ENCODE peak calls at places on chromosomes 16 and 17, in eight cellular contexts. One of them, this sample, is unnamed.

GRCh38 chr16:47519996-47520679 is 59.0 kb downstream of the PHKB start:
- DNase-seq in neural progenitor cell: no peak
- DNase-seq in OCI-LY7: no peak
- DNase-seq in mesenchymal stem cell: no peak
- DNase-seq in neuronal stem cell: no peak
- DNase-seq in IMR-90: no peak
- DNase-seq in hepatocyte: no peak
- DNase-seq in MM.1S: no peak
- DNase-seq in this sample: no peak

GRCh38 chr17:61267847-61268246 is 131.8 kb upstream of the TBX2 start:
- DNase-seq in neural progenitor cell: no peak
- DNase-seq in OCI-LY7: no peak
- DNase-seq in mesenchymal stem cell: no peak
- DNase-seq in neuronal stem cell: no peak
- DNase-seq in IMR-90: no peak
- DNase-seq in hepatocyte: no peak
- DNase-seq in MM.1S: no peak
- DNase-seq in this sample: no peak

GRCh38 chr17:2170023-2170422 is 115.1 kb downstream of the HIC1 start:
- DNase-seq in neural progenitor cell: peak
- DNase-seq in OCI-LY7: peak
- DNase-seq in mesenchymal stem cell: no peak
- DNase-seq in neuronal stem cell: no peak
- DNase-seq in IMR-90: no peak
- DNase-seq in hepatocyte: no peak
- DNase-seq in MM.1S: peak
- DNase-seq in this sample: no peak

GRCh38 chr17:48054238-48055185 is 6.4 kb downstream of the NFE2L1 start:
- DNase-seq in neural progenitor cell: peak
- DNase-seq in OCI-LY7: no peak
- DNase-seq in mesenchymal stem cell: peak
- DNase-seq in neuronal stem cell: peak
- DNase-seq in IMR-90: peak
- DNase-seq in hepatocyte: peak
- DNase-seq in MM.1S: no peak
- DNase-seq in this sample: peak

GRCh38 chr17:8741366-8741765 is 3.3 kb downstream of the CCDC42 start:
- DNase-seq in neural progenitor cell: no peak
- DNase-seq in OCI-LY7: no peak
- DNase-seq in mesenchymal stem cell: no peak
- DNase-seq in neuronal stem cell: no peak
- DNase-seq in IMR-90: no peak
- DNase-seq in hepatocyte: no peak
- DNase-seq in MM.1S: no peak
- DNase-seq in this sample: no peak

GRCh38 chr16:27332105-27332504 is 18.3 kb downstream of the IL4R start:
- DNase-seq in neural progenitor cell: no peak
- DNase-seq in OCI-LY7: no peak
- DNase-seq in mesenchymal stem cell: no peak
- DNase-seq in neuronal stem cell: no peak
- DNase-seq in IMR-90: no peak
- DNase-seq in hepatocyte: no peak
- DNase-seq in MM.1S: no peak
- DNase-seq in this sample: no peak

GRCh38 chr17:70060415-70060814 is 14.6 kb upstream of the KCNJ16 start:
- DNase-seq in neural progenitor cell: no peak
- DNase-seq in OCI-LY7: no peak
- DNase-seq in mesenchymal stem cell: no peak
- DNase-seq in neuronal stem cell: no peak
- DNase-seq in IMR-90: peak
- DNase-seq in hepatocyte: no peak
- DNase-seq in MM.1S: no peak
- DNase-seq in this sample: no peak

GRCh38 chr16:62041401-62041800 is 5.2 kb upstream of the CDH8 start:
- DNase-seq in neural progenitor cell: peak
- DNase-seq in OCI-LY7: peak
- DNase-seq in mesenchymal stem cell: peak
- DNase-seq in neuronal stem cell: no peak
- DNase-seq in IMR-90: no peak
- DNase-seq in hepatocyte: peak
- DNase-seq in MM.1S: no peak
- DNase-seq in this sample: no peak

GRCh38 chr17:36705651-36706436 is 104.5 kb downstream of the MRM1 start:
- DNase-seq in neural progenitor cell: peak
- DNase-seq in OCI-LY7: peak
- DNase-seq in mesenchymal stem cell: peak
- DNase-seq in neuronal stem cell: no peak
- DNase-seq in IMR-90: peak
- DNase-seq in hepatocyte: peak
- DNase-seq in MM.1S: peak
- DNase-seq in this sample: no peak

GRCh38 chr17:17493249-17493985 is 2.8 kb downstream of the RASD1 start:
- DNase-seq in neural progenitor cell: peak
- DNase-seq in OCI-LY7: no peak
- DNase-seq in mesenchymal stem cell: no peak
- DNase-seq in neuronal stem cell: no peak
- DNase-seq in IMR-90: no peak
- DNase-seq in hepatocyte: no peak
- DNase-seq in MM.1S: no peak
- DNase-seq in this sample: no peak

GRCh38 chr17:57577751-57578607 is 167.1 kb downstream of the CCDC182 start:
- DNase-seq in neural progenitor cell: peak
- DNase-seq in OCI-LY7: no peak
- DNase-seq in mesenchymal stem cell: peak
- DNase-seq in neuronal stem cell: peak
- DNase-seq in IMR-90: peak
- DNase-seq in hepatocyte: peak
- DNase-seq in MM.1S: no peak
- DNase-seq in this sample: no peak

GRCh38 chr16:15521390-15521757 is 87.0 kb downstream of the BMERB1 start:
- DNase-seq in neural progenitor cell: no peak
- DNase-seq in OCI-LY7: no peak
- DNase-seq in mesenchymal stem cell: peak
- DNase-seq in neuronal stem cell: no peak
- DNase-seq in IMR-90: no peak
- DNase-seq in hepatocyte: no peak
- DNase-seq in MM.1S: no peak
- DNase-seq in this sample: no peak

GRCh38 chr17:65572581-65573282 is 11.3 kb upstream of the AXIN2 start:
- DNase-seq in neural progenitor cell: peak
- DNase-seq in OCI-LY7: no peak
- DNase-seq in mesenchymal stem cell: no peak
- DNase-seq in neuronal stem cell: no peak
- DNase-seq in IMR-90: no peak
- DNase-seq in hepatocyte: no peak
- DNase-seq in MM.1S: no peak
- DNase-seq in this sample: no peak

GRCh38 chr17:16470302-16470701 is 21.7 kb downstream of the LRRC75A start:
- DNase-seq in neural progenitor cell: no peak
- DNase-seq in OCI-LY7: no peak
- DNase-seq in mesenchymal stem cell: no peak
- DNase-seq in neuronal stem cell: no peak
- DNase-seq in IMR-90: no peak
- DNase-seq in hepatocyte: no peak
- DNase-seq in MM.1S: no peak
- DNase-seq in this sample: no peak

GRCh38 chr17:3768786-3769185 is 32.2 kb downstream of the ITGAE start:
- DNase-seq in neural progenitor cell: no peak
- DNase-seq in OCI-LY7: no peak
- DNase-seq in mesenchymal stem cell: no peak
- DNase-seq in neuronal stem cell: no peak
- DNase-seq in IMR-90: no peak
- DNase-seq in hepatocyte: no peak
- DNase-seq in MM.1S: no peak
- DNase-seq in this sample: no peak

GRCh38 chr17:77963441-77963840 is 4.9 kb downstream of the TNRC6C start:
- DNase-seq in neural progenitor cell: peak
- DNase-seq in OCI-LY7: no peak
- DNase-seq in mesenchymal stem cell: peak
- DNase-seq in neuronal stem cell: peak
- DNase-seq in IMR-90: peak
- DNase-seq in hepatocyte: peak
- DNase-seq in MM.1S: no peak
- DNase-seq in this sample: no peak

GRCh38 chr16:66728117-66728787 is 23.2 kb downstream of the DYNC1LI2 start:
- DNase-seq in neural progenitor cell: peak
- DNase-seq in OCI-LY7: peak
- DNase-seq in mesenchymal stem cell: peak
- DNase-seq in neuronal stem cell: no peak
- DNase-seq in IMR-90: peak
- DNase-seq in hepatocyte: peak
- DNase-seq in MM.1S: peak
- DNase-seq in this sample: no peak

GRCh38 chr17:76869209-76869877 is 1.1 kb downstream of the MGAT5B start:
- DNase-seq in neural progenitor cell: peak
- DNase-seq in OCI-LY7: no peak
- DNase-seq in mesenchymal stem cell: no peak
- DNase-seq in neuronal stem cell: no peak
- DNase-seq in IMR-90: no peak
- DNase-seq in hepatocyte: no peak
- DNase-seq in MM.1S: no peak
- DNase-seq in this sample: no peak

GRCh38 chr17:81701288-81702071 is 1.7 kb upstream of the MRPL12 start:
- DNase-seq in neural progenitor cell: no peak
- DNase-seq in OCI-LY7: peak
- DNase-seq in mesenchymal stem cell: peak
- DNase-seq in neuronal stem cell: no peak
- DNase-seq in IMR-90: no peak
- DNase-seq in hepatocyte: peak
- DNase-seq in MM.1S: peak
- DNase-seq in this sample: no peak

GRCh38 chr16:6170022-6170421 is 1072.4 kb upstream of the EEF2KMT start:
- DNase-seq in neural progenitor cell: no peak
- DNase-seq in OCI-LY7: no peak
- DNase-seq in mesenchymal stem cell: no peak
- DNase-seq in neuronal stem cell: no peak
- DNase-seq in IMR-90: no peak
- DNase-seq in hepatocyte: no peak
- DNase-seq in MM.1S: no peak
- DNase-seq in this sample: no peak

GRCh38 chr16:83995756-83996155 is 27.7 kb downstream of the NECAB2 start:
- DNase-seq in neural progenitor cell: peak
- DNase-seq in OCI-LY7: no peak
- DNase-seq in mesenchymal stem cell: no peak
- DNase-seq in neuronal stem cell: peak
- DNase-seq in IMR-90: peak
- DNase-seq in hepatocyte: peak
- DNase-seq in MM.1S: no peak
- DNase-seq in this sample: no peak

GRCh38 chr17:31654936-31655335 is 204.1 kb downstream of the COPRS start:
- DNase-seq in neural progenitor cell: no peak
- DNase-seq in OCI-LY7: no peak
- DNase-seq in mesenchymal stem cell: no peak
- DNase-seq in neuronal stem cell: no peak
- DNase-seq in IMR-90: peak
- DNase-seq in hepatocyte: no peak
- DNase-seq in MM.1S: no peak
- DNase-seq in this sample: peak

GRCh38 chr17:73163043-73163442 is 1.8 kb upstream of the SSTR2 start:
- DNase-seq in neural progenitor cell: no peak
- DNase-seq in OCI-LY7: no peak
- DNase-seq in mesenchymal stem cell: no peak
- DNase-seq in neuronal stem cell: no peak
- DNase-seq in IMR-90: no peak
- DNase-seq in hepatocyte: no peak
- DNase-seq in MM.1S: no peak
- DNase-seq in this sample: no peak

GRCh38 chr17:61139219-61139618 is 260.4 kb upstream of the TBX2 start:
- DNase-seq in neural progenitor cell: no peak
- DNase-seq in OCI-LY7: peak
- DNase-seq in mesenchymal stem cell: peak
- DNase-seq in neuronal stem cell: no peak
- DNase-seq in IMR-90: peak
- DNase-seq in hepatocyte: no peak
- DNase-seq in MM.1S: peak
- DNase-seq in this sample: no peak

GRCh38 chr17:64146418-64147109 is 16.6 kb upstream of the ERN1 start:
- DNase-seq in neural progenitor cell: peak
- DNase-seq in OCI-LY7: peak
- DNase-seq in mesenchymal stem cell: peak
- DNase-seq in neuronal stem cell: no peak
- DNase-seq in IMR-90: peak
- DNase-seq in hepatocyte: peak
- DNase-seq in MM.1S: peak
- DNase-seq in this sample: no peak

DNA sequence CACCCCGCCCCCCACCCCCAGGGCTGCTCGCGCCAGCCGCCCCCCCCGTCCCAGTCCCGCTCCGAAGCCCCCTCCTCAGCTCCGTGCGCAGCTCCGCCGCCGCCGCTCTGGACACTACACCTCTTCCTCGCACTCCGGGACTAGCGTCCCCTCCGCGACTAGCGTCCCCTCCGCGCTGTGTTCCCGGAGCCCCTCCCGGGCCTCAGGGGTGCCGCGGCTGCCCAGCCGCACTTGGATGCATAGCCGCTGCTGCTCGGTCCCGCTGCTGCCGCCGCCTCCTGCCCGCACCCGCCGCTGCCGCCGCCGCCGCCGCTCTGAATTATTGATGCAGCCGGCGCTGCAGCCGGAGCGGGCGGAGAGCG is at the start of gene CBLN1:
- DNase-seq in neural progenitor cell: no peak
- DNase-seq in OCI-LY7: no peak
- DNase-seq in mesenchymal stem cell: no peak
- DNase-seq in neuronal stem cell: no peak
- DNase-seq in IMR-90: no peak
- DNase-seq in hepatocyte: no peak
- DNase-seq in MM.1S: no peak
- DNase-seq in this sample: no peak
- H2AFZ ChIP-seq in neural progenitor cell: peak
- H2AFZ ChIP-seq in OCI-LY7: peak
- H2AFZ ChIP-seq in mesenchymal stem cell: peak
- H2AFZ ChIP-seq in neuronal stem cell: peak
- H2AFZ ChIP-seq in IMR-90: peak
- H2AFZ ChIP-seq in hepatocyte: peak
- H2AFZ ChIP-seq in MM.1S: peak
- H2AFZ ChIP-seq in this sample: no peak

GRCh38 chr16:82967424-82967823 is 340.7 kb downstream of the CDH13 start:
- DNase-seq in neural progenitor cell: no peak
- DNase-seq in OCI-LY7: no peak
- DNase-seq in mesenchymal stem cell: no peak
- DNase-seq in neuronal stem cell: no peak
- DNase-seq in IMR-90: no peak
- DNase-seq in hepatocyte: no peak
- DNase-seq in MM.1S: no peak
- DNase-seq in this sample: no peak
- H2AFZ ChIP-seq in neural progenitor cell: no peak
- H2AFZ ChIP-seq in OCI-LY7: no peak
- H2AFZ ChIP-seq in mesenchymal stem cell: no peak
- H2AFZ ChIP-seq in neuronal stem cell: no peak
- H2AFZ ChIP-seq in IMR-90: no peak
- H2AFZ ChIP-seq in hepatocyte: no peak
- H2AFZ ChIP-seq in MM.1S: no peak
- H2AFZ ChIP-seq in this sample: no peak

GRCh38 chr17:708132-708531 is 6.5 kb downstream of the VPS53 start:
- DNase-seq in neural progenitor cell: no peak
- DNase-seq in OCI-LY7: no peak
- DNase-seq in mesenchymal stem cell: no peak
- DNase-seq in neuronal stem cell: no peak
- DNase-seq in IMR-90: no peak
- DNase-seq in hepatocyte: no peak
- DNase-seq in MM.1S: peak
- DNase-seq in this sample: no peak
- H2AFZ ChIP-seq in neural progenitor cell: no peak
- H2AFZ ChIP-seq in OCI-LY7: no peak
- H2AFZ ChIP-seq in mesenchymal stem cell: no peak
- H2AFZ ChIP-seq in neuronal stem cell: no peak
- H2AFZ ChIP-seq in IMR-90: no peak
- H2AFZ ChIP-seq in hepatocyte: no peak
- H2AFZ ChIP-seq in MM.1S: no peak
- H2AFZ ChIP-seq in this sample: no peak

GRCh38 chr17:28372203-28372944 is 880 bp downstream of the SARM1 start:
- DNase-seq in neural progenitor cell: peak
- DNase-seq in OCI-LY7: peak
- DNase-seq in mesenchymal stem cell: peak
- DNase-seq in neuronal stem cell: no peak
- DNase-seq in IMR-90: peak
- DNase-seq in hepatocyte: peak
- DNase-seq in MM.1S: no peak
- DNase-seq in this sample: no peak
- H2AFZ ChIP-seq in neural progenitor cell: peak
- H2AFZ ChIP-seq in OCI-LY7: peak
- H2AFZ ChIP-seq in mesenchymal stem cell: peak
- H2AFZ ChIP-seq in neuronal stem cell: peak
- H2AFZ ChIP-seq in IMR-90: peak
- H2AFZ ChIP-seq in hepatocyte: peak
- H2AFZ ChIP-seq in MM.1S: peak
- H2AFZ ChIP-seq in this sample: peak

This sample was measured in keratinocyte.